ENCODE peak calls at places on chromosomes 1 and 21, in nine cellular contexts. W is tibial nerve; J is HuH-7; D is ACHN; E is psoas muscle; N is MCF 10A; F is heart left ventricle; I is stimulated activated CD8-positive, alpha-beta memory T cell treated with anti-CD3 and anti-CD28 coated beads, Interleukin-7, amount 100 ng/mL, for 4 hours; U is aorta. G is an unnamed sample.

GRCh38 chr21:43916691-43917514 is 51.9 kb downstream of the AGPAT3 start:
- DNase-seq in W (no peak), J (no peak), D (no peak), E (no peak), N (no peak), F (no peak), I (peak; percentile 37), U (no peak), G (no peak)

GRCh38 chr1:94654505-94654904 is 112.9 kb upstream of the F3 start:
- DNase-seq in W (no peak), J (no peak), D (no peak), E (no peak), N (no peak), F (no peak), I (no peak), U (no peak), G (no peak)

GRCh38 chr1:204213668-204214662 is at the start of gene GOLT1A:
- DNase-seq in W (peak; percentile 48), J (peak; percentile 80), D (peak; percentile 98), E (peak; percentile 82), N (peak; percentile 93), F (peak; percentile 56), I (no peak), U (peak; percentile 69), G (peak; percentile 86)

GRCh38 chr1:94039514-94039870 is 81.5 kb downstream of the ABCA4 start:
- DNase-seq in W (peak; percentile 80), J (peak; percentile 70), D (peak; percentile 65), E (peak; percentile 85), N (peak; percentile 80), F (peak; percentile 83), I (no peak), U (peak; percentile 71), G (peak; percentile 85)

GRCh38 chr1:232260861-232261260 is 369.1 kb downstream of the SIPA1L2 start:
- DNase-seq in W (no peak), J (no peak), D (no peak), E (no peak), N (peak; percentile 76), F (no peak), I (no peak), U (no peak), G (no peak)

GRCh38 chr1:3892748-3893147 is 7.3 kb downstream of the C1orf174 start:
- DNase-seq in W (no peak), J (no peak), D (no peak), E (peak; percentile 82), N (no peak), F (no peak), I (no peak), U (peak; percentile 42), G (no peak)

GRCh38 chr1:54934869-54935268 is 45.6 kb upstream of the TMEM61 start:
- DNase-seq in W (no peak), J (no peak), D (peak; percentile 73), E (no peak), N (no peak), F (no peak), I (no peak), U (no peak), G (peak; percentile 94)

GRCh38 chr1:4175566-4176405 is 275.7 kb upstream of the C1orf174 start:
- DNase-seq in W (no peak), J (no peak), D (no peak), E (no peak), N (no peak), F (no peak), I (no peak), U (no peak), G (no peak)

GRCh38 chr1:154595621-154596020 is 12.4 kb downstream of the ADAR start:
- DNase-seq in W (no peak), J (no peak), D (no peak), E (no peak), N (no peak), F (no peak), I (no peak), U (no peak), G (peak; percentile 12)

GRCh38 chr1:7261490-7261889 is 476.2 kb downstream of the CAMTA1 start:
- DNase-seq in W (no peak), J (no peak), D (no peak), E (no peak), N (no peak), F (no peak), I (no peak), U (no peak), G (no peak)

GRCh38 chr1:162943627-162944026 is 82.7 kb upstream of the CCDC190 start:
- DNase-seq in W (no peak), J (no peak), D (no peak), E (no peak), N (peak; percentile 34), F (no peak), I (no peak), U (no peak), G (peak; percentile 38)

GRCh38 chr1:190560161-190560681 is 82.6 kb upstream of the BRINP3 start:
- DNase-seq in W (no peak), J (no peak), D (no peak), E (no peak), N (no peak), F (no peak), I (no peak), U (no peak), G (no peak)

GRCh38 chr1:24391882-24392603 is 21.5 kb downstream of the STPG1 start:
- DNase-seq in W (peak; percentile 56), J (peak; percentile 67), D (peak; percentile 61), E (peak; percentile 74), N (peak; percentile 71), F (peak; percentile 58), I (peak; percentile 35), U (peak; percentile 71), G (peak; percentile 63)

GRCh38 chr1:145926706-145927072 is 595 bp downstream of the RBM8A start:
- DNase-seq in W (no peak), J (no peak), D (no peak), E (no peak), N (no peak), F (no peak), I (peak; percentile 45), U (no peak), G (no peak)

GRCh38 chr1:214581785-214582184 is 21.2 kb upstream of the CENPF start:
- DNase-seq in W (no peak), J (no peak), D (peak; percentile 92), E (peak; percentile 59), N (peak; percentile 100), F (no peak), I (no peak), U (no peak), G (peak; percentile 56)

GRCh38 chr1:231723146-231723545 is 96.6 kb downstream of the DISC1 start:
- DNase-seq in W (no peak), J (no peak), D (no peak), E (no peak), N (no peak), F (no peak), I (no peak), U (no peak), G (no peak)

GRCh38 chr21:34122047-34122446 is 48.7 kb downstream of the MRPS6 start:
- DNase-seq in W (no peak), J (no peak), D (no peak), E (no peak), N (no peak), F (no peak), I (no peak), U (no peak), G (no peak)

GRCh38 chr1:155104605-155105534 is 22.8 kb upstream of the EFNA1 start:
- DNase-seq in W (no peak), J (no peak), D (no peak), E (no peak), N (no peak), F (no peak), I (no peak), U (no peak), G (no peak)

GRCh38 chr1:192801451-192801850 is 7.4 kb upstream of the RGS2 start:
- DNase-seq in W (no peak), J (no peak), D (no peak), E (no peak), N (no peak), F (no peak), I (no peak), U (no peak), G (no peak)

GRCh38 chr1:27572679-27573426 is 31.1 kb downstream of the AHDC1 start:
- DNase-seq in W (no peak), J (no peak), D (no peak), E (peak; percentile 81), N (no peak), F (peak; percentile 66), I (no peak), U (no peak), G (peak; percentile 49)

GRCh38 chr21:43854773-43855633 is 10.0 kb upstream of the AGPAT3 start:
- DNase-seq in W (no peak), J (no peak), D (no peak), E (no peak), N (no peak), F (peak; percentile 23), I (no peak), U (no peak), G (no peak)

GRCh38 chr1:236534164-236534651 is 10.4 kb downstream of the LGALS8 start:
- DNase-seq in W (no peak), J (no peak), D (peak; percentile 42), E (no peak), N (peak; percentile 22), F (no peak), I (peak; percentile 50), U (no peak), G (peak; percentile 57)

GRCh38 chr1:246583448-246584185 is 17.4 kb downstream of the CNST start:
- DNase-seq in W (peak; percentile 72), J (peak; percentile 53), D (no peak), E (no peak), N (peak; percentile 73), F (no peak), I (no peak), U (no peak), G (peak; percentile 46)

GRCh38 chr1:46401514-46401913 is 7.4 kb downstream of the FAAH start:
- DNase-seq in W (no peak), J (no peak), D (peak; percentile 11), E (no peak), N (peak; percentile 43), F (no peak), I (no peak), U (peak; percentile 25), G (no peak)

GRCh38 chr1:173113015-173113741 is 62.4 kb upstream of the TNFSF18 start:
- DNase-seq in W (no peak), J (no peak), D (no peak), E (no peak), N (peak; percentile 59), F (no peak), I (no peak), U (no peak), G (no peak)

GRCh38 chr21:44065428-44065827 is 41.8 kb upstream of the PWP2 start:
- DNase-seq in W (no peak), J (no peak), D (no peak), E (no peak), N (peak; percentile 24), F (no peak), I (peak; percentile 75), U (no peak), G (no peak)

GRCh38 chr1:209723761-209724693 is 19.4 kb downstream of the HSD11B1 start:
- DNase-seq in W (no peak), J (no peak), D (no peak), E (no peak), N (no peak), F (no peak), I (no peak), U (no peak), G (no peak)

GRCh38 chr1:247007511-247008405 is at the start of gene ZNF695:
- DNase-seq in W (peak; percentile 28), J (peak; percentile 97), D (peak; percentile 93), E (peak; percentile 76), N (peak; percentile 100), F (peak; percentile 90), I (peak; percentile 5), U (peak; percentile 77), G (peak; percentile 98)

GRCh38 chr1:98704474-98704873 is 43.0 kb downstream of the SNX7 start:
- DNase-seq in W (no peak), J (no peak), D (no peak), E (peak; percentile 26), N (no peak), F (no peak), I (no peak), U (no peak), G (no peak)

GRCh38 chr1:24894002-24894401 is 36.1 kb downstream of the RUNX3 start:
- DNase-seq in W (no peak), J (no peak), D (no peak), E (no peak), N (no peak), F (no peak), I (no peak), U (no peak), G (no peak)

GRCh38 chr1:31326461-31326860 is 29.6 kb downstream of the ZCCHC17 start:
- DNase-seq in W (no peak), J (no peak), D (no peak), E (no peak), N (no peak), F (no peak), I (no peak), U (no peak), G (no peak)